ENCODE peak calls at places on chromosomes 1 and 21, in six cellular contexts. V is neuronal stem cell, Q is heart right ventricle, X is OCI-LY7, G is left ventricle myocardium inferior, E is breast epithelium. P is an unnamed sample.

GRCh38 chr1:1966086-1966740 is 37.4 kb downstream of the CFAP74 start:
- DNase-seq in G (no peak), V (no peak), X (no peak), Q (no peak), E (no peak), P (no peak)

GRCh38 chr1:30538226-30538625 is 185.2 kb downstream of the MATN1 start:
- DNase-seq in G (no peak), E (no peak), V (no peak), X (no peak), Q (no peak), P (no peak)

GRCh38 chr1:213035573-213035972 is 15.5 kb upstream of the RPS6KC1 start:
- DNase-seq in X (no peak), E (no peak), V (no peak), G (no peak), Q (no peak), P (no peak)

GRCh38 chr1:34013958-34014737 is 150.3 kb downstream of the HMGB4 start:
- DNase-seq in G (peak), V (peak), E (no peak), X (no peak), Q (peak), P (peak)

GRCh38 chr1:229844675-229845074 is 218.6 kb downstream of the URB2 start:
- DNase-seq in E (no peak), V (no peak), G (no peak), Q (no peak), X (no peak), P (no peak)

GRCh38 chr1:21898326-21899155 is 38.6 kb downstream of the HSPG2 start:
- DNase-seq in V (no peak), Q (no peak), G (peak), X (no peak), E (no peak), P (peak)

GRCh38 chr1:38835230-38835827 is 24.2 kb downstream of the RRAGC start:
- DNase-seq in V (peak), E (no peak), X (peak), G (no peak), Q (peak), P (no peak)

GRCh38 chr21:38777521-38777920 is 28.2 kb upstream of the ETS2 start:
- DNase-seq in X (peak), E (no peak), V (no peak), Q (no peak), G (no peak), P (no peak)

DNA sequence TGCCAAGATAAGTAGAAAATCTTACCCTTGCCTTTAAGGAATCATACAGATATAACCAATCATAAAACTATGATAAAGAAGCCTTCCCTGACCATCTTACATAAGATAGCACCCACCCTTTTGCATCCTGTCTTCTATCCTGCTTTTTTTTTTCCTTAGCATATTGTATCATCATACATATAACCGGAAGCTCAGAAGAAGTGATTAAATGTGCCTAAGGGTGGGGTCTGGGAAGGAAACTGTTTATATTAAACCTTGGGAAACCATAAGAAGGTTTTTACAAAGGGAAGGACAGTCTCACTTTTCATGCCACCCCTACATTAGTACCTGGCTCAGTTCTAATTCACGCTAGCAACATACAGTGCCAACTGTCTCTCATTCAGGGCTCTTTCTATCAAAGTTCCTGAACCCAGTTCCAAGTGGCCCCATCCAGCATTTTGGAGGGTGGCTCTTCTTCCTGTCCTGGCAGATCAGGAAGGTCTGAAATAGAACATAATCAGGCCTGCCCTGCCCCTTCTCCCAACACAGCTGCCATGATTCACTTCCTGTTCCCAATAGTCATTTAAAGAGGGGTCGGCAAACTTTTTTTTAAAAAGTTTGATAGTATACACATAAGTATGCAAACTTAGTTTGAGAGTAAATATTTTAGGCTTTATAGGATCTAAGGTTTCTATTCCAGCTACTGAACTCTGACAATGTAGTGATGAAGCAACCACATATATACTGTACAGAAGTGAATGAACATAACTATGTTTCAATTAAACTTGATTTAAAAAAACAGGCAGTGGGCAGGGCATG is 66.6 kb downstream of the LUZP1 start:
- DNase-seq in E (no peak), Q (no peak), V (no peak), G (no peak), X (no peak), P (peak)
- H3K27ac ChIP-seq in E (peak), Q (peak), V (no peak), G (peak), X (no peak), P (peak)

GRCh38 chr1:67766117-67766978 is 66.9 kb downstream of the GNG12 start:
- DNase-seq in X (peak), Q (peak), G (no peak), E (no peak), V (peak), P (no peak)
- H3K4me3 ChIP-seq in X (no peak), Q (no peak), G (peak), E (peak), V (peak), P (peak)

GRCh38 chr1:178263341-178263740 is 169.4 kb downstream of the RASAL2 start:
- DNase-seq in Q (no peak), E (no peak), G (no peak), X (no peak), V (no peak), P (no peak)
- H3K27ac ChIP-seq in Q (no peak), E (no peak), G (peak), X (no peak), V (no peak), P (no peak)

GRCh38 chr1:228274452-228275153 is 66.8 kb downstream of the OBSCN start:
- DNase-seq in E (no peak), X (no peak), G (no peak), Q (no peak), V (no peak), P (no peak)
- H3K4me3 ChIP-seq in E (peak), X (no peak), G (peak), Q (no peak), V (no peak), P (no peak)

DNA sequence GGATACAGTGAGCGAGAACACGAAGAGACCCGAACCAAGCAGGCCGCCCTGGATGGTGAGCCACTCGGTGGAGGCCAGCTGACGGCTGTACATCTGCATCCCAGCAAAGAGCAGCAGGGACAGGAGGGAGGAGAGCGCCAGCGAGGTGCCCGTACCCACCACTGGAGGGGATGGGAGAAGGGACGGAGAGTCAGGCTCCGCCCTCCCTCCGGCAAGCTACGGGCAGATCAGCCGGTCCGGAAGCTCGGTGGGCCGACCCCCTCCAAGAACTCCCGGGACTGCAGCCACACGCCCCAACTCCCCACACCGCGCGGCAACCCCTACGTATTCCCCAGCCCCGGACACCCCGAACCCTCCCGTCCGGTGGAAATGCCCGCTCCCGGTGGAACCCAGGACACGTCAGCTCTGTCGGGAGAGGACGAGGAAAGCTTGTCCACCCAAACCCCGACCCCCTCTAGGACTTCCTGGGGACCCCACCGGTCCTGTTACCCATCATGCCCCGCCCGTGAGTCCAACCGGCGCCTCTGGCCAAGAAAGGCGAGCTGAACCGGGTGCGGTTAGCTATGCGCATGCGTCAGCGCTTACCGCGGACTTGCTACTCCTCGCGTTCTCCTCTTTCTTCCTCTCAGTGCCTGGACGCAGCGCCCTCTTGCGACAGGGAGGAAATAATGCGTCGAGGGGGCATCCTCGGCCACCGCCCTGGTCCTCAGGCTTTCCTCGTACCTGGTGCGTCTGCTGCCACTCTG is at the start of gene KRTCAP2:
- DNase-seq in V (peak), E (peak), Q (peak), G (peak), X (peak), P (peak)
- H3K27ac ChIP-seq in V (peak), E (peak), Q (peak), G (peak), X (peak), P (peak)

DNA sequence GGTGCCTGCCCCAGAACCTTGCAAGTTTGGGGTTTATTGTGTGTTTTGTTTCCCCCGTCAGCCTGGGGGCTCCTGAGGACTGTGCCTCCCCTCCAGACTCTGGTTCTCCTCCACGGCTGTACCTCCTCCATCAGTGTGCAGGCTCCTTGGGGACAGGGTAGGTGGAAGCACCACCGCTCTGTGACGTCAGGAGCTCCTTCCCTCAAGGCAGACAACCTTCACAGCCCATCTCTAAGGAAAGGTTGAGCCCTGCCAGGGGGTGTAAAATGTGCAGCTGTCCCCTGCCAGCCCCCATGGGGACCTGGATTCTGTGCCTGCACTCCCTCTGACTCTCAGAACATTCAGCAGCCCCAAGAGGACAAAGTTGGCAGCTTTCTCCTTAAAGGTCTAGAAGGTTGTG is 465 bp upstream of the HSPB7 start:
- DNase-seq in V (no peak), G (peak), X (no peak), Q (no peak), E (no peak), P (no peak)
- H3K4me3 ChIP-seq in V (no peak), G (peak), X (no peak), Q (peak), E (peak), P (no peak)

GRCh38 chr1:183023601-183024351 is 556 bp downstream of the LAMC1 start:
- DNase-seq in V (peak), E (peak), G (peak), Q (peak), X (peak), P (peak)

GRCh38 chr1:183024352-183025337 is 1.4 kb downstream of the LAMC1 start:
- DNase-seq in E (no peak), V (peak), X (peak), G (no peak), Q (no peak), P (no peak)

GRCh38 chr1:183021405-183022201 is 1.6 kb upstream of the LAMC1 start:
- DNase-seq in V (peak), Q (no peak), G (no peak), E (no peak), X (no peak), P (no peak)

GRCh38 chr1:183023146-183023600 is at the start of gene LAMC1:
- DNase-seq in Q (peak), E (peak), V (peak), G (peak), X (peak), P (peak)

DNA sequence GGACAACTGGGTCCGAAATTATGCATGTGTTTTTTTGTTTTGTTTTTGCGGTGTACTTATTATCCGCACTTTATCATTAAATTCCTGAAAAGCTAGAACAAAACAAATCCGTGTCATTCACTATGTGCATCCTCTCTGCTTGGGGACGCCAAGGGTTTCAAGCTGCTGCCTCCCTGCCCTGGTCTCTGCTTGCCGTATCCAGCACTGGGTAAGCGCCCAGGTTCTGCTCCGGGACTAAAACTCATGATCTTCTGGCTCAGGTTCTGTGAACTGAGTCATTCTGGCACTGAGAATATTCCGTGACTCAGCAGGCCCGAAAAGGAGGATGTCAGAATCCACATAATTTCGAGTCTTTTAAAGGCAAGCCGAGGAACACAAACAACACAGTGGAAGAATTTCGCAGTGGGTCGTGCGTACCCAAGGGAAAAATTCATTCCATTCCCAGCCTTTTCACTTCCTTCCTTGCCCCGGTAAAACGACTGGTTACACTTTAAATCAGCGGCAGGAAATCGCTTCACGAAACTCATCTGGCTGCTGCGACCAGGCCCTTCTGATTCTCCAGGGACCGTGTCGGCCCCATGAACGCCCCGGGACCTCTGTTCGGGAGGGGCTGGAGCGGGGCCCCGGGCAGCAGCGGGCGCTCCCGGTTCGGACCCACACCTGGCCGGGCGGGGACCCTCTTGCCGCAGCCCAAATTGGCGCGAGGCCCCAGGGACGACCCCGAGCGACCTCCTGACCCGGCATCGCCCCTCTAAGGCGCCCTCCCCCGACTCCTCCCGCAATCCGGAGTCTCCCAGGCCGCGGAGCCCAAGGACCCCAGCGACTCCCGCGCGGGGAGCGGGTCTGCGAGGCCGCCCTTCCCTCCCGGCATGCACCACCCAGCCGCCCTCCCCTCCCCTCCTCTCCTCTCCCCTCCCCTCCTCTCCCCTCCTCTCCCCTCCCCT is 746 bp upstream of the LAMC1 start:
- DNase-seq in X (peak), E (peak), Q (peak), V (peak), G (peak), P (peak)
- H3K27ac ChIP-seq in X (peak), E (peak), Q (peak), V (peak), G (peak), P (peak)

DNA sequence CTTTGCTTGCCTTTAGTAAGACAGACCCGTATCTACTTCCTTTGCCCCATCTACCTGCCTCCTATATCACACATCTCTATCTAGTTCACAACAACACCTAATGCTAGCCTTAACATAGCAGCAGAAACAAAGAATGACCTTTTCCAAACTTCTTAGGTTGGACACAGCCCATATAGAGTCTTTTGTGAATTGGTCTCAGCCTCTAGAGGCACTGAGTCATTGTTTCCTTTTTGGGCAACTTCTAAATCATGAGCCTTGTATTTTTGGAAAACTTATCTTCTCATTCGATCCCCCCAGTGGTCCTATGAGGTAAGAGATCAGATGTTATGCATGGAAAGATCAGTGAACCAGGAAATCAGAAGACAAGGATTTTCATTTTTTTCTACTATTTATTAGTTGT is 679.4 kb upstream of the USP24 start:
- DNase-seq in E (no peak), G (no peak), V (no peak), X (no peak), Q (no peak), P (no peak)
- H3K4me3 ChIP-seq in E (no peak), G (no peak), V (no peak), X (no peak), Q (no peak), P (no peak)

GRCh38 chr21:41183575-41183974 is 15.6 kb downstream of the BACE2 start:
- DNase-seq in G (no peak), E (no peak), X (no peak), Q (no peak), V (no peak), P (no peak)
- H3K27ac ChIP-seq in G (no peak), E (no peak), X (no peak), Q (no peak), V (no peak), P (no peak)

GRCh38 chr21:41437754-41438153 is 11.7 kb downstream of the MX1 start:
- DNase-seq in Q (no peak), X (no peak), V (no peak), G (no peak), E (no peak), P (no peak)
- H3K4me3 ChIP-seq in Q (no peak), X (no peak), V (no peak), G (no peak), E (no peak), P (no peak)

P was measured in right cardiac atrium.